ENCODE peak calls at places on chromosomes 12 and 14, in six cellular contexts. J, M, L, S, P and H are unnamed samples.

GRCh38 chr12:123591702-123592481 is 7.5 kb downstream of the TMED2 start:
- DNase-seq in S (peak), J (no peak), P (no peak), L (no peak), M (no peak), H (no peak)

GRCh38 chr14:35261774-35262173 is 30.4 kb upstream of the PSMA6 start:
- DNase-seq in M (no peak), L (peak), P (no peak), J (no peak), S (peak), H (no peak)

GRCh38 chr14:54480830-54481562 is 7.8 kb downstream of the GMFB start:
- DNase-seq in L (no peak), S (no peak), J (no peak), P (no peak), M (no peak), H (no peak)

GRCh38 chr12:77401062-77401461 is 335.7 kb upstream of the E2F7 start:
- DNase-seq in P (no peak), S (no peak), L (no peak), J (no peak), M (no peak), H (no peak)

GRCh38 chr12:31325524-31325875 is 450 bp downstream of the SINHCAF start:
- DNase-seq in L (no peak), S (no peak), M (no peak), P (no peak), J (no peak), H (no peak)

GRCh38 chr12:116863275-116863767 is 17.9 kb downstream of the HRK start:
- DNase-seq in J (no peak), L (peak), S (peak), P (no peak), M (peak), H (no peak)

GRCh38 chr12:3533703-3534386 is 42.8 kb downstream of the PRMT8 start:
- DNase-seq in L (no peak), S (no peak), J (no peak), M (no peak), P (peak), H (peak)

GRCh38 chr12:67772276-67773169 is 124.0 kb downstream of the DYRK2 start:
- DNase-seq in S (peak), L (no peak), M (no peak), P (peak), J (peak), H (peak)

GRCh38 chr12:50621435-50622304 is 116.9 kb downstream of the DIP2B start:
- DNase-seq in P (no peak), L (no peak), M (no peak), J (no peak), S (no peak), H (no peak)

GRCh38 chr12:112900298-112901145 is 6.2 kb upstream of the OAS1 start:
- DNase-seq in L (peak), M (peak), P (no peak), S (peak), J (peak), H (peak)

GRCh38 chr12:62933871-62934798 is 815 bp downstream of the PPM1H start:
- DNase-seq in J (peak), L (no peak), P (peak), M (no peak), S (peak), H (peak)